ENCODE peak calls at places on chromosomes 2 and 18, in ten cellular contexts. One of them, this sample, is unnamed.

GRCh38 chr2:230793573-230794359 is 71.0 kb upstream of the ITM2C start:
- DNase-seq in lower leg skin: peak
- DNase-seq in IMR-90: peak
- DNase-seq in tibial nerve: peak
- DNase-seq in transverse colon: peak
- DNase-seq in body of pancreas: peak
- DNase-seq in GM12891: no peak
- DNase-seq in heart left ventricle: peak
- DNase-seq in sigmoid colon: peak
- DNase-seq in A549: peak
- DNase-seq in this sample: peak

GRCh38 chr2:50711714-50712113 is 320.2 kb downstream of the NRXN1 start:
- DNase-seq in body of pancreas: no peak
- DNase-seq in lower leg skin: no peak
- DNase-seq in GM12891: no peak
- DNase-seq in A549: no peak
- DNase-seq in IMR-90: no peak
- DNase-seq in tibial nerve: no peak
- DNase-seq in transverse colon: no peak
- DNase-seq in heart left ventricle: no peak
- DNase-seq in sigmoid colon: no peak
- DNase-seq in this sample: no peak

GRCh38 chr2:160254363-160254762 is 54.3 kb upstream of the ITGB6 start:
- DNase-seq in transverse colon: no peak
- DNase-seq in GM12891: no peak
- DNase-seq in sigmoid colon: no peak
- DNase-seq in tibial nerve: no peak
- DNase-seq in IMR-90: no peak
- DNase-seq in heart left ventricle: no peak
- DNase-seq in lower leg skin: no peak
- DNase-seq in body of pancreas: no peak
- DNase-seq in A549: peak
- DNase-seq in this sample: no peak

GRCh38 chr2:180690611-180691010 is 289.8 kb upstream of the UBE2E3 start:
- DNase-seq in transverse colon: no peak
- DNase-seq in A549: no peak
- DNase-seq in heart left ventricle: no peak
- DNase-seq in GM12891: no peak
- DNase-seq in lower leg skin: no peak
- DNase-seq in tibial nerve: no peak
- DNase-seq in body of pancreas: no peak
- DNase-seq in IMR-90: peak
- DNase-seq in sigmoid colon: no peak
- DNase-seq in this sample: no peak

GRCh38 chr2:193847991-193848390 is 1653.3 kb upstream of the TMEFF2 start:
- DNase-seq in IMR-90: no peak
- DNase-seq in lower leg skin: no peak
- DNase-seq in sigmoid colon: no peak
- DNase-seq in GM12891: no peak
- DNase-seq in transverse colon: no peak
- DNase-seq in A549: no peak
- DNase-seq in body of pancreas: no peak
- DNase-seq in heart left ventricle: no peak
- DNase-seq in tibial nerve: no peak
- DNase-seq in this sample: no peak

GRCh38 chr18:56068030-56068671 is 480.2 kb upstream of the TCF4 start:
- DNase-seq in lower leg skin: no peak
- DNase-seq in GM12891: no peak
- DNase-seq in heart left ventricle: no peak
- DNase-seq in body of pancreas: no peak
- DNase-seq in IMR-90: peak
- DNase-seq in sigmoid colon: no peak
- DNase-seq in tibial nerve: no peak
- DNase-seq in transverse colon: no peak
- DNase-seq in A549: no peak
- DNase-seq in this sample: peak

GRCh38 chr2:68689553-68690537 is 44.8 kb upstream of the ARHGAP25 start:
- DNase-seq in IMR-90: no peak
- DNase-seq in GM12891: peak
- DNase-seq in heart left ventricle: no peak
- DNase-seq in lower leg skin: no peak
- DNase-seq in sigmoid colon: no peak
- DNase-seq in transverse colon: no peak
- DNase-seq in body of pancreas: no peak
- DNase-seq in tibial nerve: no peak
- DNase-seq in A549: no peak
- DNase-seq in this sample: no peak

GRCh38 chr2:147657086-147658000 is 187.5 kb upstream of the ACVR2A start:
- DNase-seq in heart left ventricle: no peak
- DNase-seq in lower leg skin: no peak
- DNase-seq in tibial nerve: no peak
- DNase-seq in transverse colon: no peak
- DNase-seq in sigmoid colon: no peak
- DNase-seq in IMR-90: no peak
- DNase-seq in body of pancreas: no peak
- DNase-seq in GM12891: no peak
- DNase-seq in A549: no peak
- DNase-seq in this sample: no peak

GRCh38 chr2:73981081-73981968 is 3.4 kb upstream of the TET3 start:
- DNase-seq in heart left ventricle: peak
- DNase-seq in tibial nerve: no peak
- DNase-seq in lower leg skin: peak
- DNase-seq in IMR-90: no peak
- DNase-seq in sigmoid colon: peak
- DNase-seq in transverse colon: peak
- DNase-seq in body of pancreas: peak
- DNase-seq in A549: peak
- DNase-seq in GM12891: peak
- DNase-seq in this sample: no peak
- TF ChIP-seq POLR2A in heart left ventricle: peak
- TF ChIP-seq POLR2A in tibial nerve: no peak
- TF ChIP-seq POLR2A in lower leg skin: no peak
- TF ChIP-seq POLR2A in IMR-90: no peak
- TF ChIP-seq POLR2A in sigmoid colon: no peak
- TF ChIP-seq POLR2A in transverse colon: peak
- TF ChIP-seq POLR2A in body of pancreas: no peak
- TF ChIP-seq POLR2A in A549: peak
- TF ChIP-seq POLR2A in GM12891: peak
- TF ChIP-seq POLR2A in this sample: no peak

GRCh38 chr2:190179754-190180312 is 117.3 kb upstream of the MSTN start:
- DNase-seq in sigmoid colon: no peak
- DNase-seq in lower leg skin: peak
- DNase-seq in tibial nerve: peak
- DNase-seq in GM12891: no peak
- DNase-seq in body of pancreas: no peak
- DNase-seq in heart left ventricle: no peak
- DNase-seq in A549: no peak
- DNase-seq in transverse colon: no peak
- DNase-seq in IMR-90: no peak
- DNase-seq in this sample: no peak

GRCh38 chr2:190178066-190178722 is 115.7 kb upstream of the MSTN start:
- DNase-seq in transverse colon: no peak
- DNase-seq in A549: no peak
- DNase-seq in sigmoid colon: no peak
- DNase-seq in tibial nerve: no peak
- DNase-seq in GM12891: no peak
- DNase-seq in body of pancreas: no peak
- DNase-seq in IMR-90: no peak
- DNase-seq in heart left ventricle: no peak
- DNase-seq in lower leg skin: peak
- DNase-seq in this sample: no peak

GRCh38 chr2:190182071-190182524 is 119.6 kb upstream of the MSTN start:
- DNase-seq in sigmoid colon: no peak
- DNase-seq in body of pancreas: no peak
- DNase-seq in GM12891: no peak
- DNase-seq in tibial nerve: no peak
- DNase-seq in transverse colon: no peak
- DNase-seq in heart left ventricle: no peak
- DNase-seq in lower leg skin: no peak
- DNase-seq in IMR-90: no peak
- DNase-seq in A549: no peak
- DNase-seq in this sample: no peak

GRCh38 chr2:190181066-190181681 is 118.6 kb upstream of the MSTN start:
- DNase-seq in transverse colon: no peak
- DNase-seq in heart left ventricle: no peak
- DNase-seq in body of pancreas: no peak
- DNase-seq in IMR-90: peak
- DNase-seq in A549: no peak
- DNase-seq in tibial nerve: no peak
- DNase-seq in GM12891: no peak
- DNase-seq in lower leg skin: no peak
- DNase-seq in sigmoid colon: no peak
- DNase-seq in this sample: no peak

DNA sequence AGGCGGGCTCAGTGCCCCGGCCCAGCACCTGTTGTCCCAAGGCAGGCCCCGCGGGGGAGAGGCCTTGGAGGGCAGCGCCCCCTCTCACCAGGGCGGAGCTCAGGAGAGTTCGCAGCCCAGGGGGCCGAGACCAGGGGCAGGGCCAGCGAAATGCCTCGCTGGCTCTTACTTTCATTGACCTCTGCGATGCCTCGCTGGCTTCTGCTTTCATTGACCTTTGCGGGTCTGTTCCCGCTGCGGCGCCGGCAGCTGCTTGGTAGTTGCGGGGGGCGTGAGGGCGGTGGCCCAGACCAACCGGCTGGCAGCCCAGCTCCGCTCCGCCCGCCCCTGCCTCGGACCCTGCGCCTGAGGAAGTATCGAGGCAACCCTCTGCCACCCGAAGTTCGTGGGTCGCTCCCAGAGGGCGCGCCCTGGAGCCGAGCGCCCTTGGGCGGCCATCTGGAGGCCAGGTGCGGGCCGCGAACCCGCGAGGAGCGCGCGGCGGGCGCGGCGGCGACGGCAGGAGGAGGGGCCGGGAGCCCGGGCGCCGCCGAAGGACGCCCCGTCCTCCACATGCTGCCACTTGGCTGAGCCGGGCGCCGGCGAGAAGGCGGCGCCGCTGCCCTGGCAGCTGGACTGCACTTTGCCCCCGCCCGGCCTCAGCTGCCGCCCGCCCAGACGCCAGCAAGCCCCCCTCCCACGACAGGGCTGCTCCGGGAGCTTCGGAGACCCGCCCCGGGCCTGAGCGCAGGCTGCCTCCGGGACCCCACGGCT is 118.0 kb upstream of the MSTN start:
- DNase-seq in A549: peak
- DNase-seq in body of pancreas: peak
- DNase-seq in tibial nerve: peak
- DNase-seq in IMR-90: no peak
- DNase-seq in transverse colon: peak
- DNase-seq in lower leg skin: peak
- DNase-seq in heart left ventricle: peak
- DNase-seq in sigmoid colon: peak
- DNase-seq in GM12891: peak
- DNase-seq in this sample: peak
- TF ChIP-seq POLR2A in A549: no peak
- TF ChIP-seq POLR2A in body of pancreas: peak
- TF ChIP-seq POLR2A in tibial nerve: no peak
- TF ChIP-seq POLR2A in IMR-90: no peak
- TF ChIP-seq POLR2A in transverse colon: peak
- TF ChIP-seq POLR2A in lower leg skin: no peak
- TF ChIP-seq POLR2A in heart left ventricle: peak
- TF ChIP-seq POLR2A in sigmoid colon: no peak
- TF ChIP-seq POLR2A in GM12891: no peak
- TF ChIP-seq POLR2A in this sample: no peak

DNA sequence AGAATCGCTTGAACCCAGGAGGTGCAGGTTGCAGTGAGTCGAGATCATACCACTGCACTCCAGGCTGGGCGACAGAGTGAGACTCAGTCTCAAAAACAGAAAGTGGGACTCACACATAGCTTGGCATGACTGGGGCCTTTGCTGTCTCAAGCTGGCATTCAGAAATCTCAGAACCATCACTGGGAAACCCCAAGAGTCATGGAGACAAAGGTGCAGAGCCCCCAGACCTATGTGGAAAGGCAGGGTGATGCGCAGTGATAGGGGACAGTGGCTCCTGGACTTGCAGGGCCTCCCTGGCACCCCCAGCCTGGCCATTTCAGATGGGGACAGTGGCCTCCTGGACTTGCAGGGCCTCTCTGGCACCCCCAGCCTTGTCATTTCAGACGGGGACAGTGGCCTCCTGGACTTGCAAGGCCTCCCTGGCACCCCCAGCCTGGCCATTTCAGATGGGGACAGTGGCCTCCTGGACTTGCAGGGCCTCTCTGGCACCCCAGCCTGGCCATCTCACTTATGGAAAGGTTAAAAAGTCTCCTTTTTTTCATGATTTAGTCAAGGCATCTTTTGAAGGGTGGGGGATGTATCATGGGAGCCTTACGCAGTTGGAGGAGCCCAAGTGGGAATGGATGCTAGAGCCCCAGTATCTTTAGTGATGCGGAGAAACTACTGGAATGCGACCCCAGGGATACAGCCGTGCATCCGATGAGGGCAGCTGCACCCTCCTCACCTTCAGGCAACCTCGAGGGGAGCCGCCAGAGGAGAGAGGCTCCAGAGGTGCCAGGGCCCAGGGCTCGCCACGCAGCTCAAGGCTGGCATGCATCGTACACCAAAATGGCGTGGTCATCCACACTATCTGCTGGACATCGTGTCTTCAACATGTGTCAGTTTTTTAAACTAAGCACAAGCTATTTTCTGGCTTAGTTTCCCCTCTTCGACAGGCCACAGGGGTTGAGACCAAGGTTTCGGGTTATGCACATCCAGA is 30.5 kb downstream of the ZNF516 start:
- DNase-seq in sigmoid colon: peak
- DNase-seq in transverse colon: no peak
- DNase-seq in heart left ventricle: no peak
- DNase-seq in IMR-90: no peak
- DNase-seq in lower leg skin: peak
- DNase-seq in A549: no peak
- DNase-seq in tibial nerve: no peak
- DNase-seq in body of pancreas: no peak
- DNase-seq in GM12891: no peak
- DNase-seq in this sample: no peak
- TF ChIP-seq POLR2A in sigmoid colon: no peak
- TF ChIP-seq POLR2A in transverse colon: no peak
- TF ChIP-seq POLR2A in heart left ventricle: no peak
- TF ChIP-seq POLR2A in IMR-90: no peak
- TF ChIP-seq POLR2A in lower leg skin: no peak
- TF ChIP-seq POLR2A in A549: no peak
- TF ChIP-seq POLR2A in tibial nerve: no peak
- TF ChIP-seq POLR2A in body of pancreas: no peak
- TF ChIP-seq POLR2A in GM12891: no peak
- TF ChIP-seq POLR2A in this sample: no peak

DNA sequence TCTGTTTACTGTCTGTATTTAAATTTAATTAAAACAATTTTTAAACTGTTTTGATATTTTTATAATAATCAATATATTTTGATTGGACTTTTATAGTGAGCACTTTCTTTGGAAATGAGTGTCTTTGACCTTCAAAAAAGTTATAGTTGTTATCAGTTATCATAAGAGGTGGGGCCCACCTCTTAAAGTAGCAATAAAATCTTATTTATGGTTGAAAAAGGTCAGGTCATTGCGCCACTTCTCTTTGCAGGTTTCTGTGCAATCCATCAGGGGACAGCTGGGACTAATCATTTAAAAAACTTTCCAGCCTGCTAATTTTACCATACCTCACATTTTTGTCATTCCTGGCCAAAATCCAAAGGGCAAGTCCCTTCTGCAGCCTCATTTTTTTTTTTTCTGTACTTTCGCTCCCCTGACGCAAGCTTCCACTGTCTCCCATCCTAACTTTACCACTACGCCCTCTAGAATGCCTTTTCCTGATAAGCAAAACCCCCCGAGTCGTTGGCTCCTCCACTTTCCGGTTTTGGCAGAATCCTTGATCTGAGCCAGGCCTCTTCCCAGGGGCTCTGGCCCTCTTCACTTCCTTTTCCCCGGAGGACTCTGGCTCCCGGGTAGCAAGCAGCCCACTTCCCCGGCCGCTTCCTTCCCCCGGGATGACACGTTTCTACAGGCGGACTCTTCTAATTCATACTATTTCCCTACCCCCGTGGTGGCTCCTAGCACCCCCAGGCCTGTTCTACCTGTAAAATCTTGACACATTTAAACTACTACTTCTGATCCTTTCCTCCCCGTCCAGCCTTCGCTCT is 1.1 kb upstream of the SEH1L start:
- DNase-seq in tibial nerve: no peak
- DNase-seq in sigmoid colon: peak
- DNase-seq in lower leg skin: no peak
- DNase-seq in IMR-90: peak
- DNase-seq in body of pancreas: no peak
- DNase-seq in heart left ventricle: peak
- DNase-seq in transverse colon: peak
- DNase-seq in GM12891: peak
- DNase-seq in A549: peak
- DNase-seq in this sample: peak
- TF ChIP-seq POLR2A in tibial nerve: no peak
- TF ChIP-seq POLR2A in sigmoid colon: no peak
- TF ChIP-seq POLR2A in lower leg skin: no peak
- TF ChIP-seq POLR2A in IMR-90: peak
- TF ChIP-seq POLR2A in body of pancreas: no peak
- TF ChIP-seq POLR2A in heart left ventricle: no peak
- TF ChIP-seq POLR2A in transverse colon: no peak
- TF ChIP-seq POLR2A in GM12891: no peak
- TF ChIP-seq POLR2A in A549: no peak
- TF ChIP-seq POLR2A in this sample: no peak

This sample was measured in H54.